ENCODE peak calls at places on chromosomes 7 and 10, in four cellular contexts. L, T, F and E are unnamed samples.

GRCh38 chr10:116671274-116671926 is 50.6 kb downstream of the PNLIPRP2 start:
- DNase-seq in T (no peak), L (no peak), F (no peak), E (no peak)

GRCh38 chr7:128215281-128215680 is 25.8 kb upstream of the LEP start:
- DNase-seq in L (no peak), T (no peak), F (no peak), E (no peak)

GRCh38 chr10:21724020-21724589 is 190.1 kb downstream of the MLLT10 start:
- DNase-seq in T (no peak), L (no peak), F (no peak), E (no peak)

GRCh38 chr7:39979406-39980073 is 29.5 kb downstream of the CDK13 start:
- DNase-seq in T (no peak), F (no peak), L (peak), E (no peak)

GRCh38 chr10:127979017-127979416 is 72.1 kb downstream of the PTPRE start:
- DNase-seq in L (no peak), F (no peak), T (no peak), E (no peak)

GRCh38 chr10:45181483-45181882 is 133.9 kb downstream of the OR13A1 start:
- DNase-seq in L (no peak), T (peak), F (peak), E (no peak)

GRCh38 chr10:132722391-132722790 is 63.6 kb downstream of the NKX6-2 start:
- DNase-seq in T (no peak), L (no peak), F (no peak), E (no peak)

GRCh38 chr7:106755641-106756040 is 94.7 kb upstream of the CCDC71L start:
- DNase-seq in T (no peak), L (no peak), F (no peak), E (no peak)

GRCh38 chr7:80060218-80060806 is 74.3 kb upstream of the GNAI1 start:
- DNase-seq in L (no peak), F (no peak), T (no peak), E (peak)

GRCh38 chr7:81482600-81483186 is 287.2 kb downstream of the HGF start:
- DNase-seq in L (no peak), T (no peak), F (no peak), E (no peak)

GRCh38 chr7:33903770-33904679 is 1.3 kb upstream of the BMPER start:
- DNase-seq in T (peak), L (no peak), F (peak), E (no peak)

GRCh38 chr7:2860627-2861133 is 16.6 kb upstream of the GNA12 start:
- DNase-seq in L (no peak), F (no peak), T (no peak), E (no peak)

GRCh38 chr10:19668104-19668503 is 148.1 kb upstream of the PLXDC2 start:
- DNase-seq in L (no peak), T (no peak), F (no peak), E (no peak)

GRCh38 chr7:121954803-121955202 is 81.8 kb downstream of the PTPRZ1 start:
- DNase-seq in T (no peak), L (no peak), F (no peak), E (no peak)

GRCh38 chr7:376306-376969 is 86.5 kb downstream of the FOXL3 start:
- DNase-seq in L (no peak), T (peak), F (no peak), E (no peak)

GRCh38 chr10:71766717-71767419 is 6.5 kb downstream of the VSIR start:
- DNase-seq in T (peak), F (peak), L (no peak), E (no peak)

GRCh38 chr10:3770611-3771110 is 14.3 kb downstream of the KLF6 start:
- DNase-seq in F (no peak), L (no peak), T (no peak), E (no peak)

GRCh38 chr10:47451275-47451997 is 32.5 kb downstream of the ANXA8 start:
- DNase-seq in L (no peak), F (no peak), T (no peak), E (no peak)

GRCh38 chr10:103763374-103764202 is 91.8 kb downstream of the SH3PXD2A start:
- DNase-seq in T (no peak), F (no peak), L (no peak), E (no peak)

GRCh38 chr10:14681802-14682201 is 92.9 kb downstream of the FAM107B start:
- DNase-seq in L (no peak), T (no peak), F (no peak), E (no peak)

GRCh38 chr7:92646966-92647625 is 56.9 kb upstream of the FAM133B start:
- DNase-seq in T (no peak), F (no peak), L (no peak), E (no peak)

GRCh38 chr10:12348870-12349627 is at the start of gene CAMK1D:
- DNase-seq in F (peak), T (peak), L (peak), E (peak)

GRCh38 chr10:48836605-48837004 is 103.0 kb downstream of the LRRC18 start:
- DNase-seq in L (no peak), T (no peak), F (no peak), E (no peak)

GRCh38 chr7:88628363-88629085 is 131.0 kb upstream of the ZNF804B start:
- DNase-seq in F (no peak), T (no peak), L (no peak), E (no peak)